ENCODE peak calls at places on chromosomes 2 and 18, in six cellular contexts. One of them, this sample, is unnamed. For H3K36me3, the result is how much of the 10 kb centered on the place peaks cover.

GRCh38 chr2:174873457-174873856 is 109.2 kb upstream of the CHRNA1 start:
- DNase-seq in sigmoid colon: no peak
- DNase-seq in ovary: no peak
- DNase-seq in tibial nerve: no peak
- DNase-seq in breast epithelium: no peak
- DNase-seq in IMR-90: peak
- DNase-seq in this sample: no peak

GRCh38 chr2:112941753-112942653 is 31.0 kb downstream of the IL37 start:
- DNase-seq in sigmoid colon: peak
- DNase-seq in ovary: peak
- DNase-seq in tibial nerve: peak
- DNase-seq in breast epithelium: peak
- DNase-seq in IMR-90: peak
- DNase-seq in this sample: no peak

GRCh38 chr18:61861372-61861771 is 31.4 kb downstream of the RNF152 start:
- DNase-seq in sigmoid colon: no peak
- DNase-seq in ovary: no peak
- DNase-seq in tibial nerve: no peak
- DNase-seq in breast epithelium: no peak
- DNase-seq in IMR-90: no peak
- DNase-seq in this sample: no peak

GRCh38 chr2:169276045-169276444 is 86.3 kb downstream of the LRP2 start:
- DNase-seq in sigmoid colon: no peak
- DNase-seq in ovary: no peak
- DNase-seq in tibial nerve: no peak
- DNase-seq in breast epithelium: no peak
- DNase-seq in IMR-90: no peak
- DNase-seq in this sample: no peak

GRCh38 chr2:176584333-176584732 is 315.1 kb downstream of the MTX2 start:
- DNase-seq in sigmoid colon: no peak
- DNase-seq in ovary: no peak
- DNase-seq in tibial nerve: no peak
- DNase-seq in breast epithelium: no peak
- DNase-seq in IMR-90: peak
- DNase-seq in this sample: no peak

GRCh38 chr2:83536489-83537020 is 922.5 kb downstream of the SUCLG1 start:
- DNase-seq in sigmoid colon: no peak
- DNase-seq in ovary: no peak
- DNase-seq in tibial nerve: no peak
- DNase-seq in breast epithelium: no peak
- DNase-seq in IMR-90: no peak
- DNase-seq in this sample: no peak

GRCh38 chr2:121202541-121203310 is 82.3 kb downstream of the TFCP2L1 start:
- DNase-seq in sigmoid colon: no peak
- DNase-seq in ovary: no peak
- DNase-seq in tibial nerve: no peak
- DNase-seq in breast epithelium: no peak
- DNase-seq in IMR-90: no peak
- DNase-seq in this sample: no peak

GRCh38 chr2:79235135-79235534 is 75.6 kb upstream of the REG3A start:
- DNase-seq in sigmoid colon: no peak
- DNase-seq in ovary: no peak
- DNase-seq in tibial nerve: no peak
- DNase-seq in breast epithelium: no peak
- DNase-seq in IMR-90: no peak
- DNase-seq in this sample: no peak

GRCh38 chr2:240582781-240583180 is 3.8 kb upstream of the CAPN10 start:
- DNase-seq in sigmoid colon: no peak
- DNase-seq in ovary: no peak
- DNase-seq in tibial nerve: no peak
- DNase-seq in breast epithelium: no peak
- DNase-seq in IMR-90: no peak
- DNase-seq in this sample: no peak

GRCh38 chr2:74201196-74201595 is 2.8 kb downstream of the MTHFD2 start:
- DNase-seq in sigmoid colon: no peak
- DNase-seq in ovary: no peak
- DNase-seq in tibial nerve: no peak
- DNase-seq in breast epithelium: no peak
- DNase-seq in IMR-90: no peak
- DNase-seq in this sample: no peak

GRCh38 chr2:74199275-74199701 is 873 bp downstream of the MTHFD2 start:
- DNase-seq in sigmoid colon: no peak
- DNase-seq in ovary: no peak
- DNase-seq in tibial nerve: peak
- DNase-seq in breast epithelium: no peak
- DNase-seq in IMR-90: no peak
- DNase-seq in this sample: no peak

GRCh38 chr2:74204436-74204835 is 6.0 kb downstream of the MTHFD2 start:
- DNase-seq in sigmoid colon: no peak
- DNase-seq in ovary: no peak
- DNase-seq in tibial nerve: no peak
- DNase-seq in breast epithelium: no peak
- DNase-seq in IMR-90: no peak
- DNase-seq in this sample: no peak

GRCh38 chr2:74199871-74200305 is 1.5 kb downstream of the MTHFD2 start:
- DNase-seq in sigmoid colon: no peak
- DNase-seq in ovary: no peak
- DNase-seq in tibial nerve: no peak
- DNase-seq in breast epithelium: no peak
- DNase-seq in IMR-90: peak
- DNase-seq in this sample: peak

DNA sequence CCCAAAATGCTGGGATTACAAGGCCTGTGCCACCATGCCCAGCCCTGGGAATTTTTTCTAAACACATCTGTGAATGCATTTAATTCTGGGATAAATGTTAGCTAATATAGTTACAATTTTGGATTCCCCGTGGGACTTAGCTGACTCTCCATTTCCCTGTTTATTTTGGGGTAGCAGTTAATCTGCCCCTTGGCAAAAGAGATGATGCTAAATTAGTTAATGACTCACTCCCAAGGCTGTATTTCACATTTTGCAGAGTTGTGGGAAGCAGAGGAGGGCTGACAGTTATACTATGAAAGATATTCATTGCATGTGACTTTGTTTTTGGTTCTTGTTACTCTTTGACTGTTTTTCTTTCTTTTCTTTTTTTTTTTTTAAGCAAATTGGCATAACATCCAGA is 3.2 kb downstream of the MTHFD2 start:
- DNase-seq in sigmoid colon: no peak
- DNase-seq in ovary: no peak
- DNase-seq in tibial nerve: peak
- DNase-seq in breast epithelium: no peak
- DNase-seq in IMR-90: peak
- DNase-seq in this sample: peak
- TF ChIP-seq POLR2A in sigmoid colon: no peak
- TF ChIP-seq POLR2A in ovary: no peak
- TF ChIP-seq POLR2A in tibial nerve: no peak
- TF ChIP-seq POLR2A in breast epithelium: no peak
- TF ChIP-seq POLR2A in IMR-90: no peak
- TF ChIP-seq POLR2A in this sample: no peak

GRCh38 chr2:9417725-9418124 is 5.6 kb downstream of the ITGB1BP1 start:
- DNase-seq in sigmoid colon: no peak
- DNase-seq in ovary: no peak
- DNase-seq in tibial nerve: no peak
- DNase-seq in breast epithelium: no peak
- DNase-seq in IMR-90: no peak
- DNase-seq in this sample: no peak

GRCh38 chr2:9416267-9416961 is 6.9 kb downstream of the ITGB1BP1 start:
- DNase-seq in sigmoid colon: no peak
- DNase-seq in ovary: no peak
- DNase-seq in tibial nerve: no peak
- DNase-seq in breast epithelium: no peak
- DNase-seq in IMR-90: no peak
- DNase-seq in this sample: no peak

GRCh38 chr2:9418746-9419145 is 4.6 kb downstream of the ITGB1BP1 start:
- DNase-seq in sigmoid colon: no peak
- DNase-seq in ovary: no peak
- DNase-seq in tibial nerve: no peak
- DNase-seq in breast epithelium: no peak
- DNase-seq in IMR-90: no peak
- DNase-seq in this sample: no peak

GRCh38 chr2:9415770-9416169 is 7.6 kb downstream of the ITGB1BP1 start:
- DNase-seq in sigmoid colon: no peak
- DNase-seq in ovary: no peak
- DNase-seq in tibial nerve: no peak
- DNase-seq in breast epithelium: no peak
- DNase-seq in IMR-90: peak
- DNase-seq in this sample: no peak

DNA sequence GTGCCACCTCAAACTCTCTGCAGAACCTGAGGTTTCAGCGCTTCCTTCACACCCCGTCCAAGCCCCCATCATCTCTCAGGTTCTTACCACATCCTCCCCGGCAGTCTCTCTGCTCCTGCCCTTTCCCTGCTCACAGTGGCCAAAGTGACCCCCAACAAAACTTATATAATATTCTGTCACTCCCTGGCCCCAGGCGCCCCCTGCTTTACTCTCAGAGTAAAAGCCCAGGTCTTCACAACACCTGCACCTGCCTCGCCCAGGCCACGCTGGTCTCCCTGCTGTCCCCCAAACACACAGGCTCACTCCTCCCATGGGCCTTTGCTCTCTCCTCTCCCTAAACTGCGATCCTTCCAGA is 6.4 kb downstream of the ITGB1BP1 start:
- DNase-seq in sigmoid colon: no peak
- DNase-seq in ovary: no peak
- DNase-seq in tibial nerve: no peak
- DNase-seq in breast epithelium: no peak
- DNase-seq in IMR-90: no peak
- DNase-seq in this sample: no peak
- TF ChIP-seq CTCF in sigmoid colon: no peak
- TF ChIP-seq CTCF in ovary: no peak
- TF ChIP-seq CTCF in tibial nerve: no peak
- TF ChIP-seq CTCF in breast epithelium: no peak
- TF ChIP-seq CTCF in IMR-90: no peak
- TF ChIP-seq CTCF in this sample: no peak

DNA sequence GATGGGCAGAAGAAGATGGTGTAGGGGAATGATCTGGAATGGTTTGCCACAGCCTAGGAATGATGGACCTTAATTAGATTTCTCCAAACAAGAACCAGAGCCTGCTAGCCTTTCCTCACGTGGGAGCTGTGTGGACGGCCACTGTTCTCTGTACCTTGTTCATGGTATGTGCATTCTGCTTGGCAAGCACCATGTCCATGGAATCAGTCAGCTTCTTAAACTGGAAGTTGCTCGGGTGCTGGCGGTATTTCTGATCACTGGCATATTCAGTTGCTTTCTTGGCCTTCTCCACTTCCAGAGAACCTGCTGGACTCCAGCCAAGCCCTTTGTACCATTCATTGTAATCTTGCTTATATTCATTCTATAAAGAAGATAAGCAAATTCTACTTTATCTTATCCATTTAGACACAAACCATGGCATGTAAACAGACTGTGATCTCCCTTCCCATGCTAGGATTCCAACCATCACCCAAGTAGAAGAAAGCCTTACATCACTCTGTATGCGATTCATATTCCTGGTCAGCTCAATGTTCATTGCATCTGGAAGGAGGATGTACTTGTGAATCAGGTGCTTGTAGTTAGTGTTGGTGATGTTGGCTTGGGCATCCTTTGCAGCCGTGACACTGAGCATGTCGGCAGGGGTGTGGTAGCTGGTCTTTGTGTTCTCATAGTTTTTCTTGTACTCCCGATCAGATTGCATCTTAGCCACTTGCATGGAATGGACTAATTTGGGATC is 78.4 kb downstream of the NEB start:
- DNase-seq in sigmoid colon: no peak
- DNase-seq in ovary: no peak
- DNase-seq in tibial nerve: peak
- DNase-seq in breast epithelium: no peak
- DNase-seq in IMR-90: no peak
- DNase-seq in this sample: no peak
- H3K36me3 ChIP-seq in sigmoid colon: under half
- H3K36me3 ChIP-seq in ovary: under half
- H3K36me3 ChIP-seq in tibial nerve: under half
- H3K36me3 ChIP-seq in breast epithelium: under half
- H3K36me3 ChIP-seq in IMR-90: under half
- H3K36me3 ChIP-seq in this sample: under half

DNA sequence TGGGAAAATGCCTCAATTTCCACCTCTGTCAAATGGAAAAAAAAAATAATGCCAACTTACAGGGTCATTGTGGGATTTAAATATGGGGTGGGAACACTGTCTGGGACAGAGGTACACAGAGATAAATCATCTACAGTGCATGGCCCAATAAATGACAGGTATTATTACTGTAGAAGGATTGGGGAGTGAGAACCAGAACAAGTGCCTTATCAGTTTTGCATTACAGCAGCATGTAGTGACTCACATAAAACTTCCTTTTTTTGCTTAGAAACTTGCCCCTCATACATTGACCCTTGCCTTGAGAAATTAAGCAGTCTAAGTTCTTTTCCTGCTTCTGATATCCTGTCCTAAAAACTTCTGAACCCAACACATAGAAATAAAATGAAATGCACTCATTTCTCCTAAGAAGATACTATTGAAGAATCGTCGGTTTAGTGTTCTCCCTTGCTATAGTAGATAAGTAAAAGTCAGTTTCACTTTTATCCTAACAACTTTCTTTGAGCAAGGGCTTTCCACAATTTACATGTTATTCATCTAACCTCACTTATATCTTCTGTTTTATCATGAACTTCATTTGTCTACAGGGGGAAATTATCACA is 121.0 kb upstream of the HAAO start:
- DNase-seq in sigmoid colon: no peak
- DNase-seq in ovary: no peak
- DNase-seq in tibial nerve: no peak
- DNase-seq in breast epithelium: no peak
- DNase-seq in IMR-90: peak
- DNase-seq in this sample: no peak
- TF ChIP-seq POLR2A in sigmoid colon: no peak
- TF ChIP-seq POLR2A in ovary: no peak
- TF ChIP-seq POLR2A in tibial nerve: no peak
- TF ChIP-seq POLR2A in breast epithelium: no peak
- TF ChIP-seq POLR2A in IMR-90: no peak
- TF ChIP-seq POLR2A in this sample: no peak

GRCh38 chr2:141384676-141385075 is 746.1 kb downstream of the LRP1B start:
- DNase-seq in sigmoid colon: no peak
- DNase-seq in ovary: no peak
- DNase-seq in tibial nerve: no peak
- DNase-seq in breast epithelium: no peak
- DNase-seq in IMR-90: peak
- DNase-seq in this sample: no peak
- TF ChIP-seq CTCF in sigmoid colon: no peak
- TF ChIP-seq CTCF in ovary: no peak
- TF ChIP-seq CTCF in tibial nerve: no peak
- TF ChIP-seq CTCF in breast epithelium: no peak
- TF ChIP-seq CTCF in IMR-90: no peak
- TF ChIP-seq CTCF in this sample: no peak